ENCODE peak calls at places on chromosomes 3 and 15, in seven cellular contexts. B is fibroblast of lung, Y is Karpas-422, M is NT2/D1, D is endodermal cell, P is DND-41, C is GM23248. Z is an unnamed sample.

GRCh38 chr3:112709929-112710328 is 69.0 kb upstream of the CCDC80 start:
- DNase-seq in M (no peak), B (no peak), P (no peak), C (no peak), Y (no peak), D (no peak), Z (no peak)

GRCh38 chr3:59266551-59266950 is 216.7 kb upstream of the CFAP20DC start:
- DNase-seq in B (no peak), P (no peak), Y (no peak), M (no peak), C (peak; percentile 57), D (no peak), Z (no peak)

GRCh38 chr15:69526086-69526485 is 73.5 kb downstream of the RPLP1 start:
- DNase-seq in B (peak; percentile 29), P (no peak), M (no peak), C (peak; percentile 32), D (peak; percentile 36), Y (no peak), Z (no peak)

GRCh38 chr3:9682123-9682522 is 21.5 kb upstream of the CPNE9 start:
- DNase-seq in P (no peak), D (no peak), B (no peak), C (no peak), M (no peak), Y (no peak), Z (no peak)

GRCh38 chr3:9420850-9421549 is 23.6 kb downstream of the SETD5 start:
- DNase-seq in P (no peak), C (peak; percentile 54), D (no peak), Y (no peak), M (no peak), B (peak; percentile 41), Z (no peak)

GRCh38 chr3:52481819-52482521 is 13.2 kb upstream of the STAB1 start:
- DNase-seq in C (peak; percentile 43), B (peak; percentile 30), P (no peak), D (peak; percentile 94), Y (no peak), M (peak; percentile 60), Z (peak; percentile 68)

GRCh38 chr3:139117883-139118760 is 73.4 kb upstream of the PRR23C start:
- DNase-seq in Y (no peak), D (no peak), C (no peak), B (no peak), P (no peak), M (no peak), Z (no peak)

GRCh38 chr3:102006812-102007485 is 157.6 kb downstream of the NFKBIZ start:
- DNase-seq in M (no peak), Y (no peak), B (peak; percentile 94), C (peak; percentile 95), P (no peak), D (no peak), Z (no peak)

DNA sequence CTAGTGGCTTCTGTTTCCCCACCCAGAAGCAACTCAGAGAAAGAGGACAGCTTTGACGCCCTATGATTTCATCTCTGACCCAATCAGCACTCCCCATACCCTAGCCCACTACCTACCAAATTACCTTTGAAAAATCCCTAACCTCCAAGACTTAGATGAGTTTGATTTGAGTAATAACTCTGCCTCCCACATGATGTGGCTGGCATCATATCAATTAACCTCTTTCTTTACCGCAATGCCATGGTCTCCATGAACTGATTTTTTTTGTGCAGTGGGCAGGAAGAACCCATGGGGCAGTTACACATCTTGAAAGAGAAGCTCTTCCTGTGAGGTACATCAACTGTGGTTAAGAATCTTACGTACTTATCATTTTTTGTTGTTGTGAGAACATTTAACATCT is 25.5 kb upstream of the APOD start:
- DNase-seq in D (no peak), C (no peak), P (no peak), B (no peak), M (no peak), Y (no peak), Z (no peak)
- H3K4me3 ChIP-seq in D (peak overlapping the region; percentile 56), C (no peak overlapping the region), P (no peak overlapping the region), B (no peak overlapping the region), M (no peak overlapping the region), Y (no peak overlapping the region), Z (no peak overlapping the region)

DNA sequence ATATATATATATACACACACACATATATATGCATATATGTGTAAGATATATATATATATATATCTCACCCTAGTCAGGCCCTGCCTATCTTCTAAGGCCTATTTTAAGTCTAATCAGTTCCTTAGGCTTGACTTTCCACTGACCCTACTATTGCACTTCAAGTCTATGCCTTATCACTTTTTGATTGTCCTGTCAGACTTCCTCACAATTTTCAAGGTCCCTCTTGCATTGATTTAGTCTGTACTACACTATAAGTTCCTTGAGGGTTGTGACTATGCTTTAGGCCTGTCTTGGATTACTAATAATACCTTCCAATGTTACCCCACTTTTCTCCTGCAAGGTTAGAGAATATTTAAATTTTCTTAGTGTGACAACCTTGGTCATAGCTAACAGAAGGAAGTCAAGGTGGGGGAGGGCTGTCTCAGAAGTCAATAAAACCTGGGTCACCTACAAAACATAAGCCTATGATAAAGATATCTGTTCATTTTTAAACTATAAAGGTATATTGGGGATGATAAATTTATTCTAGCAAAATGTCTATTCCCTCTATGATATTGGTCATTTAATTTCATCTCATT is 97.8 kb downstream of the SUCNR1 start:
- DNase-seq in B (no peak), Y (no peak), C (no peak), M (no peak), D (no peak), P (no peak), Z (no peak)
- H3K9ac ChIP-seq in B (no peak overlapping the region), Y (no peak overlapping the region), C (no peak overlapping the region), M (no peak overlapping the region), D (no peak overlapping the region), P (no peak overlapping the region), Z (no peak overlapping the region)

GRCh38 chr3:169931747-169932520 is 20.6 kb downstream of the SAMD7 start:
- DNase-seq in B (no peak), P (no peak), D (no peak), M (no peak), C (no peak), Y (peak; percentile 95), Z (no peak)
- H3K4me3 ChIP-seq in B (no peak overlapping the region), P (no peak overlapping the region), D (no peak overlapping the region), M (no peak overlapping the region), C (no peak overlapping the region), Y (peak overlapping the region; percentile 56), Z (no peak overlapping the region)

DNA sequence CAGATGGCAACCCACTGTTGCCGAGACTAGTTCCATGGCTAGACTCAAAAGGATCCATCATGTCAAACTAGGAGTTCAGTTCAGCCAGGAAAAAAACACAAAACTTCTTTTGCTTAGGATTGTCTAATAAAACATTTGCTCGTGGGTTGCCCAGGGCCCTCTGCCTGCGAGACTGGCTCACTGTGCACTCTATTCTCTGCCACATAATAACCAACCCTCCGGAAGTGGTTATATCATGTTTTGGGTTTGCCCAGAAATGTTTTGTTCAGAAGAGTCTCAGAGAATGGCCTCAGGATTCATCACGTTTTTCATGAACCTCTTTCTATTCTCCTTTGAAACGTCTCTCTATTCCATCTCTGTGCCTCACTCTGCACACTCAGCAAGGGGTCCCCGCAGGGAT is 216.1 kb downstream of the SV2B start:
- DNase-seq in P (peak; percentile 69), B (no peak), D (no peak), Y (no peak), C (no peak), M (no peak), Z (no peak)
- H3K9ac ChIP-seq in P (no peak overlapping the region), B (no peak overlapping the region), D (no peak overlapping the region), Y (no peak overlapping the region), C (no peak overlapping the region), M (no peak overlapping the region), Z (no peak overlapping the region)

Z was measured in kidney.